ENCODE peak calls at places on chromosomes 11 and 22, in nine cellular contexts. I is progenitor cell of endocrine pancreas; N is stimulated activated CD4-positive, alpha-beta T cell treated with anti-CD3 and anti-CD28 coated beads, Interleukin-15, amount 100 ng/mL, for 24 hours; P is PC-3; M is activated T-cell treated with anti-CD3 and anti-CD28 coated beads for 48 hours; H is glutamatergic neuron; O is heart right ventricle; F is endothelial cell of umbilical vein; Q is endothelial cell. D is an unnamed sample.

GRCh38 chr11:26227883-26228502 is 103.9 kb upstream of the ANO3 start:
- DNase-seq in I (no peak), N (no peak), P (no peak), M (no peak), H (no peak), O (no peak), F (no peak), Q (no peak), D (no peak)

GRCh38 chr22:40728731-40729189 is 49.5 kb downstream of the MCHR1 start:
- DNase-seq in I (no peak), N (peak; percentile 65), P (no peak), M (peak; percentile 20), H (no peak), O (no peak), F (no peak), Q (no peak), D (peak; percentile 14)

GRCh38 chr11:13680501-13681264 is 12.2 kb downstream of the FAR1 start:
- DNase-seq in I (no peak), N (no peak), P (no peak), M (no peak), H (no peak), O (peak; percentile 6), F (no peak), Q (no peak), D (no peak)

GRCh38 chr11:61966673-61967176 is 709 bp downstream of the FTH1 start:
- DNase-seq in I (no peak), N (peak; percentile 56), P (peak; percentile 49), M (peak; percentile 23), H (no peak), O (no peak), F (peak; percentile 47), Q (no peak), D (peak; percentile 26)

GRCh38 chr11:5626191-5626590 is 1.4 kb downstream of the TRIM34 start:
- DNase-seq in I (no peak), N (no peak), P (no peak), M (no peak), H (no peak), O (no peak), F (no peak), Q (no peak), D (no peak)

GRCh38 chr11:34358258-34358665 is 452 bp upstream of the ABTB2 start:
- DNase-seq in I (peak; percentile 44), N (no peak), P (peak; percentile 79), M (no peak), H (no peak), O (peak; percentile 38), F (peak; percentile 49), Q (peak; percentile 60), D (peak; percentile 86)

GRCh38 chr11:68855205-68855978 is 13.7 kb upstream of the CPT1A start:
- DNase-seq in I (peak; percentile 22), N (peak; percentile 31), P (no peak), M (no peak), H (peak; percentile 35), O (peak; percentile 60), F (peak; percentile 88), Q (peak; percentile 42), D (no peak)

GRCh38 chr11:64208796-64209562 is 2.5 kb downstream of the FERMT3 start:
- DNase-seq in I (no peak), N (no peak), P (no peak), M (no peak), H (no peak), O (no peak), F (no peak), Q (no peak), D (no peak)

GRCh38 chr11:3169235-3169951 is 4.3 kb upstream of the OSBPL5 start:
- DNase-seq in I (no peak), N (peak; percentile 61), P (peak; percentile 52), M (peak; percentile 30), H (peak; percentile 39), O (peak; percentile 62), F (peak; percentile 61), Q (no peak), D (peak; percentile 7)

GRCh38 chr11:40314327-40314726 is 1145.1 kb downstream of the LRRC4C start:
- DNase-seq in I (no peak), N (no peak), P (no peak), M (no peak), H (no peak), O (no peak), F (no peak), Q (no peak), D (no peak)

GRCh38 chr11:71962428-71963038 is 33.7 kb downstream of the RNF121 start:
- DNase-seq in I (no peak), N (no peak), P (peak; percentile 27), M (no peak), H (no peak), O (no peak), F (peak; percentile 76), Q (no peak), D (no peak)

GRCh38 chr22:17257578-17257977 is 38.3 kb upstream of the ADA2 start:
- DNase-seq in I (no peak), N (no peak), P (no peak), M (no peak), H (peak; percentile 41), O (no peak), F (no peak), Q (no peak), D (no peak)

GRCh38 chr11:11309906-11310305 is 43.1 kb downstream of the CSNK2A3 start:
- DNase-seq in I (no peak), N (no peak), P (no peak), M (no peak), H (no peak), O (no peak), F (no peak), Q (no peak), D (no peak)

GRCh38 chr22:50270302-50271010 is at the start of gene MAPK11:
- DNase-seq in I (peak; percentile 86), N (peak; percentile 81), P (peak; percentile 54), M (peak; percentile 61), H (peak; percentile 58), O (peak; percentile 75), F (peak; percentile 61), Q (peak; percentile 81), D (peak; percentile 50)

GRCh38 chr11:11279956-11280689 is 72.9 kb downstream of the CSNK2A3 start:
- DNase-seq in I (no peak), N (no peak), P (peak; percentile 53), M (no peak), H (no peak), O (no peak), F (peak; percentile 36), Q (peak; percentile 67), D (no peak)

GRCh38 chr11:108432783-108433182 is 34.5 kb downstream of the C11orf65 start:
- DNase-seq in I (no peak), N (no peak), P (peak; percentile 38), M (no peak), H (no peak), O (no peak), F (no peak), Q (no peak), D (no peak)

GRCh38 chr11:12330491-12331231 is 46.7 kb upstream of the PARVA start:
- DNase-seq in I (no peak), N (no peak), P (no peak), M (no peak), H (no peak), O (no peak), F (no peak), Q (no peak), D (peak; percentile 41)

GRCh38 chr11:72786305-72787261 is 7.3 kb downstream of the STARD10 start:
- DNase-seq in I (peak; percentile 60), N (no peak), P (peak; percentile 81), M (no peak), H (no peak), O (no peak), F (no peak), Q (no peak), D (no peak)

GRCh38 chr11:134764966-134765365 is 352.9 kb upstream of the B3GAT1 start:
- DNase-seq in I (no peak), N (no peak), P (no peak), M (no peak), H (no peak), O (no peak), F (no peak), Q (no peak), D (no peak)

GRCh38 chr22:20881231-20881630 is 22.4 kb downstream of the SNAP29 start:
- DNase-seq in I (no peak), N (no peak), P (peak; percentile 26), M (no peak), H (no peak), O (no peak), F (no peak), Q (no peak), D (no peak)

GRCh38 chr22:40196628-40197027 is 18.9 kb downstream of the TNRC6B start:
- DNase-seq in I (no peak), N (peak; percentile 71), P (peak; percentile 84), M (peak; percentile 41), H (no peak), O (no peak), F (peak; percentile 85), Q (no peak), D (no peak)

GRCh38 chr22:39622881-39623367 is 52.4 kb downstream of the CACNA1I start:
- DNase-seq in I (peak; percentile 63), N (peak; percentile 77), P (peak; percentile 36), M (peak; percentile 54), H (peak; percentile 86), O (peak; percentile 26), F (peak; percentile 28), Q (peak; percentile 82), D (peak; percentile 61)

GRCh38 chr11:128302425-128303186 is 284.8 kb downstream of the ETS1 start:
- DNase-seq in I (no peak), N (peak; percentile 66), P (no peak), M (no peak), H (no peak), O (no peak), F (no peak), Q (no peak), D (no peak)

GRCh38 chr11:130671801-130672700 is 223.6 kb downstream of the ADAMTS15 start:
- DNase-seq in I (no peak), N (no peak), P (peak; percentile 61), M (no peak), H (peak; percentile 28), O (peak; percentile 83), F (no peak), Q (no peak), D (no peak)

GRCh38 chr11:122758361-122758760 is 79.9 kb upstream of the CRTAM start:
- DNase-seq in I (no peak), N (no peak), P (no peak), M (no peak), H (no peak), O (no peak), F (no peak), Q (no peak), D (peak; percentile 0)

GRCh38 chr11:43397251-43397650 is 38.5 kb downstream of the TTC17 start:
- DNase-seq in I (no peak), N (peak; percentile 15), P (no peak), M (no peak), H (no peak), O (no peak), F (no peak), Q (no peak), D (no peak)

GRCh38 chr11:12528487-12528886 is 145.7 kb upstream of the TEAD1 start:
- DNase-seq in I (no peak), N (no peak), P (no peak), M (no peak), H (no peak), O (no peak), F (no peak), Q (no peak), D (peak; percentile 86)

GRCh38 chr11:44427432-44427831 is 117.5 kb upstream of the ALX4 start:
- DNase-seq in I (no peak), N (peak; percentile 41), P (peak; percentile 2), M (no peak), H (no peak), O (no peak), F (no peak), Q (no peak), D (peak; percentile 43)

GRCh38 chr11:1844221-1845094 is 5.7 kb downstream of the TNNI2 start:
- DNase-seq in I (no peak), N (peak; percentile 67), P (no peak), M (peak; percentile 37), H (no peak), O (peak; percentile 54), F (no peak), Q (no peak), D (no peak)

GRCh38 chr11:71428861-71429435 is 19.2 kb downstream of the DHCR7 start:
- DNase-seq in I (no peak), N (no peak), P (no peak), M (no peak), H (no peak), O (no peak), F (no peak), Q (no peak), D (no peak)

GRCh38 chr11:22699388-22699787 is 33.0 kb downstream of the GAS2 start:
- DNase-seq in I (no peak), N (no peak), P (no peak), M (no peak), H (no peak), O (no peak), F (no peak), Q (no peak), D (no peak)

D was measured in NCI-H82.